ENCODE peak calls at places on chromosomes 6 and 20, in four cellular contexts. One of them, this sample, is unnamed.
A peak's percentile ranks its signal among the peaks of the same experiment; 100 is the strongest.

GRCh38 chr20:17704589-17705317 is 5.0 kb downstream of the BANF2 start:
- DNase-seq in effector memory CD4-positive, alpha-beta T cell: no peak
- DNase-seq in left ventricle myocardium inferior: no peak
- DNase-seq in osteoblast: no peak
- DNase-seq in this sample: no peak

GRCh38 chr20:62543470-62544302 is 67.9 kb upstream of the GATA5 start:
- DNase-seq in left ventricle myocardium inferior: no peak
- DNase-seq in osteoblast: no peak
- DNase-seq in effector memory CD4-positive, alpha-beta T cell: no peak
- DNase-seq in this sample: no peak

GRCh38 chr6:439681-440167 is 48.2 kb downstream of the IRF4 start:
- DNase-seq in effector memory CD4-positive, alpha-beta T cell: no peak
- DNase-seq in osteoblast: no peak
- DNase-seq in left ventricle myocardium inferior: no peak
- DNase-seq in this sample: no peak

GRCh38 chr6:105402090-105402980 is 547 bp downstream of the PREP start:
- DNase-seq in left ventricle myocardium inferior: no peak
- DNase-seq in osteoblast: peak; percentile 85
- DNase-seq in effector memory CD4-positive, alpha-beta T cell: no peak
- DNase-seq in this sample: no peak

GRCh38 chr6:43671801-43672690 is 15.5 kb downstream of the MRPS18A start:
- DNase-seq in osteoblast: peak; percentile 79
- DNase-seq in left ventricle myocardium inferior: no peak
- DNase-seq in effector memory CD4-positive, alpha-beta T cell: no peak
- DNase-seq in this sample: no peak

GRCh38 chr6:19309661-19310060 is 527.5 kb upstream of the ID4 start:
- DNase-seq in effector memory CD4-positive, alpha-beta T cell: no peak
- DNase-seq in osteoblast: no peak
- DNase-seq in left ventricle myocardium inferior: no peak
- DNase-seq in this sample: no peak

GRCh38 chr20:61436268-61436667 is 184.2 kb downstream of the CDH4 start:
- DNase-seq in left ventricle myocardium inferior: no peak
- DNase-seq in osteoblast: peak; percentile 89
- DNase-seq in effector memory CD4-positive, alpha-beta T cell: no peak
- DNase-seq in this sample: no peak

GRCh38 chr6:6883011-6883410 is 224.8 kb upstream of the RREB1 start:
- DNase-seq in left ventricle myocardium inferior: no peak
- DNase-seq in osteoblast: no peak
- DNase-seq in effector memory CD4-positive, alpha-beta T cell: no peak
- DNase-seq in this sample: no peak

GRCh38 chr6:127015858-127016257 is 102.6 kb upstream of the RSPO3 start:
- DNase-seq in effector memory CD4-positive, alpha-beta T cell: no peak
- DNase-seq in osteoblast: no peak
- DNase-seq in left ventricle myocardium inferior: no peak
- DNase-seq in this sample: no peak

GRCh38 chr6:15247750-15248450 is 2.0 kb downstream of the JARID2 start:
- DNase-seq in osteoblast: peak; percentile 94
- DNase-seq in left ventricle myocardium inferior: peak; percentile 61
- DNase-seq in effector memory CD4-positive, alpha-beta T cell: peak; percentile 18
- DNase-seq in this sample: peak; percentile 77

GRCh38 chr6:25056130-25056529 is 120.4 kb upstream of the RIPOR2 start:
- DNase-seq in effector memory CD4-positive, alpha-beta T cell: peak; percentile 66
- DNase-seq in osteoblast: no peak
- DNase-seq in left ventricle myocardium inferior: no peak
- DNase-seq in this sample: no peak

GRCh38 chr6:422423-423061 is 31.0 kb downstream of the IRF4 start:
- DNase-seq in osteoblast: peak; percentile 100
- DNase-seq in left ventricle myocardium inferior: no peak
- DNase-seq in effector memory CD4-positive, alpha-beta T cell: no peak
- DNase-seq in this sample: no peak

GRCh38 chr20:50302463-50303041 is 111.9 kb downstream of the CEBPB start:
- DNase-seq in osteoblast: peak; percentile 88
- DNase-seq in left ventricle myocardium inferior: no peak
- DNase-seq in effector memory CD4-positive, alpha-beta T cell: no peak
- DNase-seq in this sample: no peak

GRCh38 chr6:47247227-47247797 is 62.4 kb downstream of the TNFRSF21 start:
- DNase-seq in effector memory CD4-positive, alpha-beta T cell: no peak
- DNase-seq in osteoblast: no peak
- DNase-seq in left ventricle myocardium inferior: no peak
- DNase-seq in this sample: no peak

GRCh38 chr6:40978687-40979289 is 60.2 kb downstream of the UNC5CL start:
- DNase-seq in effector memory CD4-positive, alpha-beta T cell: no peak
- DNase-seq in left ventricle myocardium inferior: no peak
- DNase-seq in osteoblast: no peak
- DNase-seq in this sample: no peak

GRCh38 chr6:134065706-134066105 is 13.3 kb upstream of the SLC2A12 start:
- DNase-seq in left ventricle myocardium inferior: no peak
- DNase-seq in osteoblast: peak; percentile 62
- DNase-seq in effector memory CD4-positive, alpha-beta T cell: no peak
- DNase-seq in this sample: no peak

GRCh38 chr6:1796706-1797529 is 187.2 kb downstream of the FOXC1 start:
- DNase-seq in osteoblast: peak; percentile 73
- DNase-seq in left ventricle myocardium inferior: no peak
- DNase-seq in effector memory CD4-positive, alpha-beta T cell: no peak
- DNase-seq in this sample: no peak

GRCh38 chr6:77324851-77325250 is 138.4 kb downstream of the HTR1B start:
- DNase-seq in effector memory CD4-positive, alpha-beta T cell: no peak
- DNase-seq in osteoblast: no peak
- DNase-seq in left ventricle myocardium inferior: no peak
- DNase-seq in this sample: no peak

GRCh38 chr6:130632288-130632687 is 194.9 kb upstream of the SMLR1 start:
- DNase-seq in left ventricle myocardium inferior: no peak
- DNase-seq in effector memory CD4-positive, alpha-beta T cell: no peak
- DNase-seq in osteoblast: no peak
- DNase-seq in this sample: no peak

GRCh38 chr6:13677878-13678254 is 33.8 kb downstream of the RANBP9 start:
- DNase-seq in effector memory CD4-positive, alpha-beta T cell: no peak
- DNase-seq in left ventricle myocardium inferior: no peak
- DNase-seq in osteoblast: no peak
- DNase-seq in this sample: no peak

GRCh38 chr20:635028-635427 is 18.0 kb downstream of the SRXN1 start:
- DNase-seq in left ventricle myocardium inferior: no peak
- DNase-seq in effector memory CD4-positive, alpha-beta T cell: no peak
- DNase-seq in osteoblast: no peak
- DNase-seq in this sample: no peak

GRCh38 chr6:52102330-52102932 is 15.0 kb upstream of the PKHD1 start:
- DNase-seq in osteoblast: no peak
- DNase-seq in left ventricle myocardium inferior: no peak
- DNase-seq in effector memory CD4-positive, alpha-beta T cell: no peak
- DNase-seq in this sample: peak; percentile 64

GRCh38 chr6:127459231-127459641 is at the start of gene KIAA0408:
- DNase-seq in effector memory CD4-positive, alpha-beta T cell: no peak
- DNase-seq in osteoblast: no peak
- DNase-seq in left ventricle myocardium inferior: peak; percentile 47
- DNase-seq in this sample: peak; percentile 52

GRCh38 chr20:24698706-24699206 is 229.3 kb downstream of the SYNDIG1 start:
- DNase-seq in osteoblast: peak; percentile 25
- DNase-seq in left ventricle myocardium inferior: no peak
- DNase-seq in effector memory CD4-positive, alpha-beta T cell: no peak
- DNase-seq in this sample: no peak

GRCh38 chr6:125749112-125749863 is at the start of gene HEY2:
- DNase-seq in left ventricle myocardium inferior: peak; percentile 96
- DNase-seq in effector memory CD4-positive, alpha-beta T cell: peak; percentile 78
- DNase-seq in osteoblast: peak; percentile 99
- DNase-seq in this sample: peak; percentile 97
- H3K4me1 ChIP-seq in left ventricle myocardium inferior: peaks cover 48% of the 10 kb centered on the region
- H3K4me1 ChIP-seq in effector memory CD4-positive, alpha-beta T cell: peaks cover 17% of the 10 kb centered on the region
- H3K4me1 ChIP-seq in osteoblast: peaks cover 20% of the 10 kb centered on the region
- H3K4me1 ChIP-seq in this sample: peaks cover 5% of the 10 kb centered on the region

GRCh38 chr20:36469973-36470372 is 71.3 kb upstream of the MYL9 start:
- DNase-seq in effector memory CD4-positive, alpha-beta T cell: no peak
- DNase-seq in osteoblast: no peak
- DNase-seq in left ventricle myocardium inferior: no peak
- DNase-seq in this sample: no peak
- H3K4me1 ChIP-seq in effector memory CD4-positive, alpha-beta T cell: peaks cover 51% of the 10 kb centered on the region
- H3K4me1 ChIP-seq in osteoblast: peaks cover 76% of the 10 kb centered on the region
- H3K4me1 ChIP-seq in left ventricle myocardium inferior: peaks cover 100% of the 10 kb centered on the region
- H3K4me1 ChIP-seq in this sample: peaks cover 99% of the 10 kb centered on the region

GRCh38 chr6:31582230-31582601 is at the start of gene LTB:
- DNase-seq in effector memory CD4-positive, alpha-beta T cell: peak; percentile 64
- DNase-seq in osteoblast: peak; percentile 54
- DNase-seq in left ventricle myocardium inferior: no peak
- DNase-seq in this sample: no peak
- H3K4me1 ChIP-seq in effector memory CD4-positive, alpha-beta T cell: peaks cover 76% of the 10 kb centered on the region
- H3K4me1 ChIP-seq in osteoblast: peaks cover 12% of the 10 kb centered on the region
- H3K4me1 ChIP-seq in left ventricle myocardium inferior: peaks cover 33% of the 10 kb centered on the region
- H3K4me1 ChIP-seq in this sample: no peaks in the 10 kb centered on the region

DNA sequence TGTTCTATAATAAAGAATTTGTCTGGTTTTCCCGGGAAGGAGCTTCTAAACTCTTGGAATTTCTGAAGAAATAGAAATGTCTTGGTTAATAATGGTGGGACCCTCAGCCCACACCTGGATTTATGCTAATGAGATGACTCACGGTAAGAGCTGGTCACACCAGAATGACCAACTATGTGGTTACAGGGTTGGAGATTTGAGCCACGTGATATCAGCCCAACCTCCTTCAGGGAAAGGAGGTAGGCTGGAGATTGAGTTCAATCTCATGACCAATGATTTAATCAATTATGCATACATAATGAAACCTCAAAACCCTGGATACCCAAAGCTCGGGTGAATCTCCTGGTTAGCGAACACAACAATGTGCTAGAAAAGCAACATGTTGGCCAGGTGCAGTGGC is 22.1 kb upstream of the CDKN1A start:
- DNase-seq in osteoblast: no peak
- DNase-seq in effector memory CD4-positive, alpha-beta T cell: no peak
- DNase-seq in left ventricle myocardium inferior: no peak
- DNase-seq in this sample: no peak
- H3K4me1 ChIP-seq in osteoblast: peaks cover 28% of the 10 kb centered on the region
- H3K4me1 ChIP-seq in effector memory CD4-positive, alpha-beta T cell: no peaks in the 10 kb centered on the region
- H3K4me1 ChIP-seq in left ventricle myocardium inferior: peaks cover 11% of the 10 kb centered on the region
- H3K4me1 ChIP-seq in this sample: peaks cover 10% of the 10 kb centered on the region

GRCh38 chr20:2385496-2385895 is 4.8 kb downstream of the TGM6 start:
- DNase-seq in effector memory CD4-positive, alpha-beta T cell: no peak
- DNase-seq in osteoblast: peak; percentile 58
- DNase-seq in left ventricle myocardium inferior: no peak
- DNase-seq in this sample: no peak
- H3K4me1 ChIP-seq in effector memory CD4-positive, alpha-beta T cell: no peaks in the 10 kb centered on the region
- H3K4me1 ChIP-seq in osteoblast: peaks cover 11% of the 10 kb centered on the region
- H3K4me1 ChIP-seq in left ventricle myocardium inferior: no peaks in the 10 kb centered on the region
- H3K4me1 ChIP-seq in this sample: no peaks in the 10 kb centered on the region

GRCh38 chr6:82353848-82354247 is 9.8 kb upstream of the TPBG start:
- DNase-seq in osteoblast: peak; percentile 62
- DNase-seq in effector memory CD4-positive, alpha-beta T cell: no peak
- DNase-seq in left ventricle myocardium inferior: no peak
- DNase-seq in this sample: no peak

DNA sequence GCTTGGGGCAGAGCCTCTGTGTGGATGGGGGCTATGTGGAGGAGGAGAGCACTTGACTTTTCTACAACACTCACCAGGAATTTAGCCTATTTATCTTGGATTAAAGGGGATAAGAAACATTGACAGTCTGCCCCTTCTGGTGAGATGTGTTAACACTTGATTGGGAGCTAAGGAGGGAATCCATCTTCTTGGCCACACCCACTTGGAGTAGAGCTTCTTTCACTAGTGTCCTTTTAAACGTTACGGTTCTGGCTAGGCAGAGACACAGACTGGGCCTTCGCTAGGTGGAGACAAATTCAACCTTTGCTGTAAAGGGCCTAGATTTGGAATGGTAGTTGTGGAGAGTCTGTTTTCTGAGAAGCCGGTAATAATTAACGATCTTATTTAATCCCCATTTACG is 15.5 kb upstream of the TPBG start:
- DNase-seq in effector memory CD4-positive, alpha-beta T cell: no peak
- DNase-seq in left ventricle myocardium inferior: no peak
- DNase-seq in osteoblast: no peak
- DNase-seq in this sample: no peak
- H3K4me1 ChIP-seq in effector memory CD4-positive, alpha-beta T cell: no peaks in the 10 kb centered on the region
- H3K4me1 ChIP-seq in left ventricle myocardium inferior: no peaks in the 10 kb centered on the region
- H3K4me1 ChIP-seq in osteoblast: no peaks in the 10 kb centered on the region
- H3K4me1 ChIP-seq in this sample: no peaks in the 10 kb centered on the region

DNA sequence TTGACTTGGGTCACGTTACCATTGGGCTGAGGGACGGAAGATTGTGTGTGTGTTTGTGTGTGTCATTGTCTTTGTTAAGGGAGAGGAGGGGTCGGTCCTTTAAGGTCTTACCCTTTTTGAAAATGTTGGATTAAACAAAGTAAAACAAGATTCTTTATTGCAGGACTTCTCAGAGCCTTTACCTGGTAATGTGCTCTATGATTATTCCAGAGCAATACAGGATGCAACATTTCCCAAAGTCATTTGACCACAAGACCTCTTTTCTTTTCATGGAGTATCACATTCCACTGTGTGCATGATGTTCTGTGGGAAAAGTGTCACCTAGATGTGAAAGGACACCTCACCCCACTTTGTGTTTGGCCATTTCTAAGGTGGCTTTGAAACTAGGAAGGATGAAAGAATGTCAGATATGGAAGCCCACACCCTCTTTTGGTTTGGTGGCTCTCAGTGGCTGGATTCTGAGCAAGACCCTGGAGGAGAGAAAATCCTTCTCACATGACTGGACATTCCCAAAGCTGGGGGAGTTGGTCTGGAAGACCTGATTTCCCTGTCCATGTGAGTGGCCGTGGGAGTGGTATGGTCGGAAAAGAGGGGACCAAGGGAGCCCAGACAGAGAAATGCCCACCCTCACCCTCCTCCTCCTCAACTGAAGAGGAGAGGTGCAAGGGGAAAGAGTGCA is 18.2 kb upstream of the ZNF831 start:
- DNase-seq in left ventricle myocardium inferior: no peak
- DNase-seq in effector memory CD4-positive, alpha-beta T cell: no peak
- DNase-seq in osteoblast: no peak
- DNase-seq in this sample: no peak
- H3K4me1 ChIP-seq in left ventricle myocardium inferior: peaks cover 44% of the 10 kb centered on the region
- H3K4me1 ChIP-seq in effector memory CD4-positive, alpha-beta T cell: peaks cover 43% of the 10 kb centered on the region
- H3K4me1 ChIP-seq in osteoblast: no peaks in the 10 kb centered on the region
- H3K4me1 ChIP-seq in this sample: peaks cover 11% of the 10 kb centered on the region